ENCODE peak calls at places on chromosomes 1 and 21, in five cellular contexts. B, A, Z, W and I are unnamed samples.
A peak's percentile ranks its signal among the peaks of the same experiment; 100 is the strongest.

GRCh38 chr1:47658161-47658920 is 220.5 kb downstream of the FOXD2 start:
- DNase-seq in A (peak; percentile 7), W (no peak), B (no peak), Z (no peak), I (no peak)

GRCh38 chr1:1914101-1914811 is 804 bp upstream of the CALML6 start:
- DNase-seq in B (no peak), A (no peak), W (no peak), Z (no peak), I (no peak)

GRCh38 chr1:168361252-168361651 is 80.6 kb downstream of the TBX19 start:
- DNase-seq in Z (no peak), W (no peak), A (no peak), B (no peak), I (no peak)

GRCh38 chr1:113256348-113256729 is 134.0 kb upstream of the MAGI3 start:
- DNase-seq in A (no peak), W (no peak), B (no peak), Z (no peak), I (no peak)

GRCh38 chr21:42118901-42119300 is 47.8 kb downstream of the UMODL1 start:
- DNase-seq in W (no peak), B (no peak), Z (peak; percentile 22), A (no peak), I (no peak)

GRCh38 chr1:24955161-24955560 is 25.1 kb upstream of the RUNX3 start:
- DNase-seq in W (no peak), Z (peak; percentile 45), B (no peak), A (no peak), I (no peak)

GRCh38 chr1:68101829-68102228 is 51.4 kb upstream of the DIRAS3 start:
- DNase-seq in Z (no peak), B (no peak), A (no peak), W (no peak), I (no peak)

GRCh38 chr1:11802616-11802972 is 3.2 kb downstream of the MTHFR start:
- DNase-seq in B (no peak), Z (no peak), A (no peak), W (no peak), I (no peak)

GRCh38 chr1:201954263-201955008 is 867 bp upstream of the TIMM17A start:
- DNase-seq in B (no peak), Z (no peak), W (no peak), A (no peak), I (peak; percentile 21)

GRCh38 chr1:6603424-6603850 is 768 bp upstream of the KLHL21 start:
- DNase-seq in Z (peak; percentile 83), B (peak; percentile 72), A (no peak), W (peak; percentile 53), I (peak; percentile 60)

GRCh38 chr1:31701137-31701736 is 2.6 kb downstream of the COL16A1 start:
- DNase-seq in B (peak; percentile 91), A (peak; percentile 97), Z (peak; percentile 99), W (peak; percentile 81), I (no peak)

GRCh38 chr1:29004288-29004687 is 89.9 kb downstream of the EPB41 start:
- DNase-seq in B (no peak), A (no peak), Z (no peak), W (no peak), I (no peak)

GRCh38 chr1:23013657-23014056 is 2.0 kb downstream of the TEX46 start:
- DNase-seq in Z (no peak), W (no peak), A (no peak), B (no peak), I (no peak)

GRCh38 chr1:181504294-181505115 is 21.2 kb downstream of the CACNA1E start:
- DNase-seq in Z (peak; percentile 25), A (no peak), B (no peak), W (no peak), I (no peak)

GRCh38 chr1:226649780-226650179 is 89.3 kb downstream of the ITPKB start:
- DNase-seq in W (no peak), A (no peak), B (no peak), Z (peak; percentile 50), I (no peak)

GRCh38 chr1:3819626-3820245 is 23.4 kb upstream of the LRRC47 start:
- DNase-seq in B (no peak), A (no peak), W (no peak), Z (no peak), I (no peak)

GRCh38 chr1:107689157-107689556 is 275.8 kb downstream of the VAV3 start:
- DNase-seq in B (no peak), W (no peak), Z (no peak), A (peak; percentile 85), I (no peak)